ENCODE peak calls at places on chromosome 15, in five cellular contexts. Z is retinal pigment epithelial cell; S is SK-N-SH; G is GM23338; D is naive thymus-derived CD4-positive, alpha-beta T cell. N is an unnamed sample.

GRCh38 chr15:100192092-100192695 is 149.6 kb downstream of the ADAMTS17 start:
- DNase-seq in S (peak), Z (no peak), D (no peak), G (no peak), N (no peak)

GRCh38 chr15:63258658-63259057 is 18.7 kb upstream of the APH1B start:
- DNase-seq in D (no peak), Z (no peak), S (no peak), G (no peak), N (no peak)

GRCh38 chr15:63474810-63475316 is 29.5 kb upstream of the USP3 start:
- DNase-seq in G (no peak), Z (no peak), S (no peak), D (no peak), N (no peak)

GRCh38 chr15:29322407-29322806 is 52.8 kb upstream of the NSMCE3 start:
- DNase-seq in D (no peak), G (no peak), Z (no peak), S (no peak), N (no peak)

GRCh38 chr15:35701402-35702046 is 155.6 kb upstream of the DPH6 start:
- DNase-seq in G (no peak), D (no peak), Z (no peak), S (no peak), N (no peak)

GRCh38 chr15:89051875-89052274 is 36.4 kb upstream of the ABHD2 start:
- DNase-seq in Z (peak), S (no peak), G (peak), D (no peak), N (no peak)

GRCh38 chr15:39730552-39730951 is 52.1 kb downstream of the FSIP1 start:
- DNase-seq in G (no peak), Z (no peak), S (no peak), D (no peak), N (no peak)

GRCh38 chr15:61951949-61952348 is 108.3 kb downstream of the VPS13C start:
- DNase-seq in D (no peak), G (no peak), S (no peak), Z (peak), N (no peak)

DNA sequence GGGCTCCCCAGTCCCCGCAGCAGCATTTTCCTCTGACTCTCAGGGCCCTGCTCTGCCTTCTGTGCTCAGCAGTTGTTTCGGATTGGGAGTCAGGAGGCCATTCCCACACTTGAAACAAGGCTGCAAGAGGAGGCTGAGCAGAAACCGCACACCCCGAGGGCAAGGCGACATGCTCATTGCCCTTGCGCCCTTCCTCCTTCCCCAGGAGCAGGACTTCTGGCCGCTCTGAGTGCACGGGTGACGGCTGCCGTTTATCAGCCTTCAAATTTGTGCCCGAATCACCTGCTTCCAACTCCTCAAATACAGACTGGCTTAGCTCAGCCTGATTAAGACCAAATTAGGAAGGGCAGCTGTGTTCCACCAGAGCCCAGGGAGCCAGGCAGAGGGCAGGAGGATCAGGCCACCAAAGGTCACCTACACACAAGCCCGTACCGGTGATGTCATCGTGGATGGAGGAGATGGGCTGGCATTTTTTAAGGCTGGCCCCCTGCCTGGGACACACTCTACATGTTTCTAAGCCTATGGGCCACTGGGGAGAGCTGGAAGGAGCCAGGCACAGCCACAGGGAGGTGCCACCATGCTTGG is 38.1 kb downstream of the TM2D3 start:
- DNase-seq in D (no peak), G (no peak), S (peak), Z (no peak), N (no peak)
- H3K4me3 ChIP-seq in D (no peak), G (no peak), S (no peak), Z (no peak), N (no peak)

DNA sequence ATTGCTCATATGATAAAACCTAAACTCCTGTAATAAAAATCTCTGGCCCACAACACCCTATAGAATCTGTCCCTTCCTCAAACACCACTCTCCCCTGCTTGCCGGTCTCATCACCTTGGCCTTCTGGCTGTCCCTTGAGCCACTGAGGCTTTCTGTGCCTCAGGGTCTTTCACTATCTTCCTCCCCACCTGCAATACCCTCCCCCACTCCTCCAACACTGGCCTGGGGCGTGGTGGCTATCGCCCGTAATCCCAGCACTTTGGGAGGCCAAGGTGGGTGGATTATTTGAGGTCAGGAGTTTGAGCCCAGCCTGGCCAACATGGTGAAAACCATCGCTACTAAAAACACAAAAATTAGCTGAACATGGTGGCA is 3.3 kb upstream of the CSK start:
- DNase-seq in G (no peak), S (no peak), Z (no peak), D (no peak), N (no peak)
- H3K4me3 ChIP-seq in G (no peak), S (no peak), Z (no peak), D (no peak), N (no peak)

DNA sequence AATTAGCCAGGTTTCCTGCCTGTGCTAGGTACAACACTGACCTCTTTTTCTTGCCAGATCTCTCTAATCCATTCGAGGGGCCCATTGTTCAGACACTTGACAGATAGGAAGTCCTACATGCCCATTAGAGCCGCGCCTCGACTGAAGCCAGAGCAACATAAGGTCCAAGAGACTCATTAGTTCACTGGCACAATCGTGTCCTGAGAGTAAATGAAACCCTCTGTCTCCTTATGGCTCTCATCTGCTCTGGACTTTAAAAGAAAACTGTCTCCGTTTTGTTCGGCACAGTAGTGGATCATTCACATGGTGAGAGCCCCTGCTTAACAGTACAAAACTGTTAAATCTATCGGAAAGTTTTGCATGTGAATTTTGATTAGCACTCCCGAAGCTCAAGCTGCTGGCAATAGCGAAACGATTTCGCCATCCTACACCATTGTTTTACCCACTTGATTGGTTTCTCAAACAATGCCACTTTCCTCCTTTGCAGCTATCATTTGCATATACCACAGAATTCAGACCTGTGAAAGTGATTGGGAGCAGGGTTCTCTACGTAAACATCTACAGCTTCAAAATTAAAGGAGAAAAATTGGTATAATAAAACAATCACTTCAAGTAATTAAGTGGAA is 19.0 kb upstream of the C15orf61 start:
- DNase-seq in Z (peak), G (peak), S (no peak), D (no peak), N (no peak)
- H3K4me3 ChIP-seq in Z (peak), G (no peak), S (no peak), D (no peak), N (no peak)

GRCh38 chr15:51336011-51336410 is 2.4 kb downstream of the CYP19A1 start:
- DNase-seq in D (no peak), S (no peak), G (no peak), Z (no peak), N (no peak)

GRCh38 chr15:51342249-51342999 is 969 bp downstream of the GLDN start:
- DNase-seq in S (peak), D (no peak), G (peak), Z (no peak), N (no peak)

GRCh38 chr15:51343466-51343865 is 2.0 kb downstream of the GLDN start:
- DNase-seq in Z (no peak), G (no peak), S (no peak), D (no peak), N (no peak)

GRCh38 chr15:51338496-51338895 is at the start of gene CYP19A1:
- DNase-seq in S (no peak), Z (no peak), G (peak), D (no peak), N (no peak)

DNA sequence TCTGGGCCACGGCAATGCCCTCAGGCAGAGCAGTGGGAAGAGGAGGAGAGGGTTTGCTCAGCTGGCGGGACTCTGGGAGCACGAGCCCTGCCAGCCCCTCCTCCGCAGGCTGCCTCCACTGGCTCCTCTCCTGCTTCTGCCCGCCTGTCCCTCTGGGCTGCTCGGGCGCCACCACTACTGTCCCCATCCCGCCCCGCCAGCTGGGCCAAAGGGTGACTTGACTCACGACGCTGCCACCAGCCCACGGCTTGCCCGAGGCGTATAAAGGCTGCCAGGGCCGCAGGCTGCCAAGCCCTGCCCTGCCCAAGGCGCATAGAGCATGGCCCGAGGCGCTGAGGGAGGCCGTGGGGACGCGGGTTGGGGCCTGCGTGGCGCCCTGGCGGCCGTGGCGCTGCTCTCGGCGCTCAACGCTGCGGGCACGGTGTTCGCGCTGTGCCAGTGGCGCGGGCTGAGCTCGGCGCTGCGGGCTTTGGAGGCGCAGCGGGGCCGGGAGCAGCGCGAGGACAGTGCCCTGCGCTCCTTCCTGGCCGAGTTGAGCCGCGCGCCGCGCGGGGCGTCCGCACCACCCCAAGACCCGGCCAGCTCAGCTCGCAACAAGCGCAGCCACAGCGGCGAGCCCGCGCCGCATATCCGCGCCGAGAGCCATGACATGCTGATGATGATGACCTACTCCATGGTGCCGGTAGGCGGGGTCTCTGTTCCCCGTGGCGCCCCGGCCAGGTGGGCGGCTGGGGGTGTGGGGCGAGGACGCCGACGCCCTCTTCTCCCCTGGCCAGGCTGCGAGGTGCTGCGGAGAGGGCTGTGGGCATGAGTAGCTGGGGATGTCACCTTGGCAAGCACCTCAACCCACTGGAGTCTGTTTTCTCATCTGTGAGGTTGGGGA is at the start of gene GLDN:
- DNase-seq in D (no peak), G (peak), S (peak), Z (no peak), N (peak)
- H3K4me3 ChIP-seq in D (no peak), G (peak), S (no peak), Z (peak), N (peak)

GRCh38 chr15:33067456-33067855 is 127.1 kb downstream of the FMN1 start:
- DNase-seq in Z (no peak), S (no peak), D (no peak), G (peak), N (no peak)

GRCh38 chr15:33066584-33066983 is 127.9 kb downstream of the FMN1 start:
- DNase-seq in S (no peak), G (no peak), D (no peak), Z (no peak), N (no peak)

GRCh38 chr15:33068531-33068990 is 126.0 kb downstream of the FMN1 start:
- DNase-seq in D (no peak), G (peak), Z (no peak), S (peak), N (no peak)

GRCh38 chr15:33068007-33068441 is 126.5 kb downstream of the FMN1 start:
- DNase-seq in Z (peak), S (peak), G (peak), D (no peak), N (peak)

DNA sequence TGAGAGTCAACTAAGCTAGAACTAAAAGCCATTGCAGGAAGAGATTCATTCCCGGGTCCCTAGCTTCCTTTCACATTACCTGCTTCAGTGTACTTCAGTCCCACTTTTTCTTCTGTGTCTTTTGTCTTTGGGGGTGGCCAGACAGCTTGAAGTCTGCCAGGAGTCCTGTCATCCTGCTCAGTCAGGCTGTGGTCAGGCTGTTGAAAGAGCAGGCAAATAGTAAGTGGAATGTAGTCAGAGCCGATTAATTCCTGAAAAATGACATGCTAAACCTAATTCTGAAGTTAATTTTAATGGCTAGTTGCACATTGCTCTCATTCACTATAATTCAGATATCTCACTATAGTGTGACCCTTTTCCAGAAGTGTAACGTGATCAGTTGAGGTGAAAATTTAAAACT is 129.6 kb downstream of the FMN1 start:
- DNase-seq in G (no peak), S (no peak), Z (peak), D (no peak), N (no peak)
- H3K4me3 ChIP-seq in G (no peak), S (peak), Z (no peak), D (no peak), N (no peak)

DNA sequence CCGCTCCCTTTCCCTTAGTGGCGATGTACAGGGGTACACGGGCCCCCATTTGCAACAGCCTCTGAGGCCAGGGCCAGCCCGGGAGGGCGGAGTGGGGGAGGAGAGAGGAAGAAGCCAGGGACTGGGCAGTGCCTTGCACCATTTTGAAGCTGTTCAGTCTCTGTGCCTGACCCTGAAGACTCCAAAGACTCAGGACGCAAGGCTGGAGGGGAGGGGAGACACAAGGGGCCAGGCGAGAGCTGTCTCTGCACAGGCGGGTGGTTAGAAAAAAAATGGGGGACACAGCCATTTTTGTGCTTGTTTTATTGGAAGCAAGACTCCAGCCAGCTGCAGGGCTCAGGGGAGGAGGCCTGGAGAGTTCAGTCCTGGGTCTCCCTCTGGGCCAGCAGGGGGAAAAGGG is 1.6 kb downstream of the RPP25 start:
- DNase-seq in D (no peak), G (no peak), Z (no peak), S (peak), N (no peak)
- H3K4me3 ChIP-seq in D (no peak), G (peak), Z (peak), S (no peak), N (no peak)

GRCh38 chr15:90718232-90718631 is 1.1 kb downstream of the BLM start:
- DNase-seq in Z (no peak), G (no peak), S (no peak), D (no peak), N (no peak)
- H3K4me3 ChIP-seq in Z (peak), G (peak), S (peak), D (no peak), N (peak)

N was measured in HL-60.